ENCODE peak calls at places on chromosome 21, in seven cellular contexts. V is NB4, F is LNCaP clone FGC, T is AG09309, M is bronchial epithelial cell, D is fibroblast of the aortic adventitia, A is psoas muscle. N is an unnamed sample.

GRCh38 chr21:31343030-31343510 is 991 bp downstream of the TIAM1 start:
- DNase-seq in V (no peak), A (no peak), T (no peak), M (no peak), D (no peak), F (no peak), N (no peak)

GRCh38 chr21:21196087-21196486 is 197.9 kb downstream of the NCAM2 start:
- DNase-seq in T (no peak), V (no peak), A (no peak), M (no peak), D (no peak), F (no peak), N (peak)

GRCh38 chr21:43866233-43866632 is 1.2 kb downstream of the AGPAT3 start:
- DNase-seq in D (peak), A (peak), V (peak), T (peak), M (peak), F (no peak), N (peak)

GRCh38 chr21:16037386-16037785 is 307.6 kb downstream of the USP25 start:
- DNase-seq in M (peak), D (no peak), F (no peak), T (no peak), V (no peak), A (no peak), N (peak)

GRCh38 chr21:20253261-20253660 is 744.9 kb upstream of the NCAM2 start:
- DNase-seq in D (no peak), V (no peak), A (no peak), F (no peak), M (no peak), T (no peak), N (no peak)

GRCh38 chr21:31733521-31734149 is 1.7 kb upstream of the SCAF4 start:
- DNase-seq in D (no peak), M (no peak), T (no peak), A (no peak), V (no peak), F (no peak), N (no peak)

GRCh38 chr21:35044770-35045538 is 4.1 kb downstream of the RUNX1 start:
- DNase-seq in A (no peak), V (no peak), M (no peak), D (no peak), T (no peak), F (no peak), N (no peak)

GRCh38 chr21:28644762-28645161 is 347.9 kb downstream of the LTN1 start:
- DNase-seq in F (no peak), T (no peak), V (no peak), A (no peak), D (peak), M (peak), N (peak)

GRCh38 chr21:18772876-18773275 is 369.3 kb upstream of the TMPRSS15 start:
- DNase-seq in F (no peak), T (no peak), A (no peak), D (no peak), M (peak), V (no peak), N (no peak)

GRCh38 chr21:32545948-32546441 is 39.3 kb downstream of the TCP10L start:
- DNase-seq in V (no peak), A (no peak), D (peak), F (no peak), M (peak), T (no peak), N (peak)

GRCh38 chr21:33264561-33264960 is 1.6 kb upstream of the IL10RB start:
- DNase-seq in V (no peak), A (no peak), M (no peak), D (no peak), F (no peak), T (no peak), N (no peak)

GRCh38 chr21:43754948-43755781 is 20.9 kb downstream of the CSTB start:
- DNase-seq in M (no peak), T (no peak), A (no peak), D (no peak), F (no peak), V (peak), N (no peak)

GRCh38 chr21:44920694-44921604 is at the start of gene ITGB2:
- DNase-seq in D (no peak), V (peak), F (no peak), T (no peak), A (peak), M (no peak), N (no peak)

GRCh38 chr21:35616090-35616489 is 444.2 kb downstream of the SETD4 start:
- DNase-seq in A (no peak), F (no peak), D (peak), M (peak), T (peak), V (peak), N (peak)

GRCh38 chr21:33940846-33941245 is 25.2 kb upstream of the ATP5PO start:
- DNase-seq in M (no peak), V (no peak), D (no peak), T (no peak), F (no peak), A (no peak), N (peak)

GRCh38 chr21:29164330-29164942 is 34.0 kb downstream of the MAP3K7CL start:
- DNase-seq in D (peak), F (peak), V (peak), T (peak), M (peak), A (no peak), N (peak)

GRCh38 chr21:33685613-33686197 is 43.4 kb downstream of the ITSN1 start:
- DNase-seq in A (no peak), M (peak), F (no peak), D (peak), T (peak), V (no peak), N (peak)

GRCh38 chr21:46191686-46192575 is 7.7 kb upstream of the SPATC1L start:
- DNase-seq in T (no peak), V (no peak), D (no peak), M (no peak), A (no peak), F (no peak), N (no peak)

GRCh38 chr21:32807717-32808380 is 36.3 kb upstream of the PAXBP1 start:
- DNase-seq in F (peak), D (peak), M (peak), A (no peak), T (peak), V (peak), N (peak)

GRCh38 chr21:45151484-45152115 is 77.2 kb downstream of the ADARB1 start:
- DNase-seq in M (no peak), F (no peak), D (no peak), A (no peak), V (peak), T (no peak), N (peak)

GRCh38 chr21:46003575-46004007 is 22.0 kb downstream of the COL6A1 start:
- DNase-seq in A (no peak), V (no peak), T (no peak), D (no peak), M (no peak), F (no peak), N (no peak)

GRCh38 chr21:45974073-45975016 is 7.2 kb upstream of the COL6A1 start:
- DNase-seq in V (peak), M (no peak), F (no peak), A (peak), D (peak), T (no peak), N (peak)

GRCh38 chr21:17476006-17476405 is 36.8 kb upstream of the CXADR start:
- DNase-seq in M (no peak), V (no peak), D (peak), T (no peak), F (no peak), A (no peak), N (no peak)

GRCh38 chr21:46168659-46169386 is 13.4 kb upstream of the FTCD start:
- DNase-seq in F (no peak), D (no peak), M (no peak), V (no peak), T (no peak), A (no peak), N (no peak)

GRCh38 chr21:43644609-43645008 is 14.7 kb downstream of the HSF2BP start:
- DNase-seq in M (peak), D (peak), T (peak), A (no peak), F (no peak), V (no peak), N (peak)

GRCh38 chr21:36790616-36791015 is 91.7 kb downstream of the SIM2 start:
- DNase-seq in A (no peak), M (no peak), V (peak), D (no peak), T (no peak), F (peak), N (no peak)

GRCh38 chr21:17053321-17053720 is 459.5 kb upstream of the CXADR start:
- DNase-seq in V (no peak), D (no peak), M (no peak), A (no peak), F (no peak), T (no peak), N (no peak)

GRCh38 chr21:46252840-46253239 is 24.3 kb upstream of the LSS start:
- DNase-seq in D (no peak), F (no peak), A (no peak), V (no peak), T (no peak), M (no peak), N (no peak)

GRCh38 chr21:45157932-45158331 is 83.6 kb downstream of the ADARB1 start:
- DNase-seq in D (no peak), F (no peak), M (no peak), T (no peak), V (no peak), A (no peak), N (no peak)

GRCh38 chr21:46028547-46029200 is 47.1 kb downstream of the COL6A1 start:
- DNase-seq in D (peak), A (peak), M (no peak), T (peak), V (no peak), F (no peak), N (no peak)

GRCh38 chr21:45965084-45965826 is 16.3 kb upstream of the COL6A1 start:
- DNase-seq in M (no peak), V (no peak), F (no peak), A (no peak), T (no peak), D (no peak), N (no peak)

GRCh38 chr21:44444286-44444931 is 10.9 kb upstream of the LRRC3 start:
- DNase-seq in A (peak), D (no peak), M (no peak), V (peak), T (no peak), F (no peak), N (no peak)

GRCh38 chr21:33539612-33540011 is 2.3 kb downstream of the GART start:
- DNase-seq in A (no peak), T (no peak), D (peak), M (no peak), V (no peak), F (no peak), N (peak)

GRCh38 chr21:33578214-33578613 is 10.3 kb downstream of the DONSON start:
- DNase-seq in D (peak), A (no peak), M (no peak), V (no peak), T (peak), F (no peak), N (peak)

GRCh38 chr21:45579383-45580180 is 37.3 kb upstream of the SLC19A1 start:
- DNase-seq in T (no peak), D (no peak), M (no peak), F (no peak), A (no peak), V (no peak), N (no peak)

DNA sequence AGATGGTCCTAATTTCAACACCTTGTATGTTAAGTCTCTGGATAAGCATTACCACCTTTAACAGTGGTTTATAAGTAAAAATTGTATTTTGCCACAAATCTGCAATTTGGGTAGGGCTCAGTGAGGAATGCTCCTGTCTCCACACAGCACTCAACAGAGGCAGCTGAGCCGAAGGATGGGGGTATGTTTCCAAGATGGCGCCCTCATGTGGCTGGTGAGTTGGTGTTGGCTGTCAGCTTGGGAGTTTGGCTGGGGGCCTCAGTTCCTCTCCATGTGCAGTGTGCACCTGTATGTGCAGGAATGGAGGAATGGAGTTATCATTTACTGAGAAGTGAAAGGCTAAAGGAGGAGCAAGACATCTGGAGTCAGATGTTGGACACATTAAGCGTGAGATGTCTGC is 136.8 kb downstream of the GABPA start:
- DNase-seq in T (no peak), V (peak), F (no peak), D (no peak), M (peak), A (no peak), N (no peak)
- TF ChIP-seq CTCF in T (peak), V (no peak), F (peak), D (peak), M (peak), A (no peak), N (peak)

GRCh38 chr21:38729745-38730401 is 75.9 kb upstream of the ETS2 start:
- DNase-seq in F (no peak), M (no peak), A (no peak), V (no peak), T (no peak), D (no peak), N (peak)

GRCh38 chr21:38735807-38736206 is 69.9 kb upstream of the ETS2 start:
- DNase-seq in A (no peak), D (no peak), V (no peak), T (no peak), F (no peak), M (no peak), N (no peak)

GRCh38 chr21:38733973-38734546 is 71.7 kb upstream of the ETS2 start:
- DNase-seq in M (peak), V (peak), T (no peak), F (peak), D (peak), A (peak), N (peak)
- H3K4me3 ChIP-seq in M (peak), V (peak), T (peak), F (no peak), D (peak), A (peak), N (no peak)

DNA sequence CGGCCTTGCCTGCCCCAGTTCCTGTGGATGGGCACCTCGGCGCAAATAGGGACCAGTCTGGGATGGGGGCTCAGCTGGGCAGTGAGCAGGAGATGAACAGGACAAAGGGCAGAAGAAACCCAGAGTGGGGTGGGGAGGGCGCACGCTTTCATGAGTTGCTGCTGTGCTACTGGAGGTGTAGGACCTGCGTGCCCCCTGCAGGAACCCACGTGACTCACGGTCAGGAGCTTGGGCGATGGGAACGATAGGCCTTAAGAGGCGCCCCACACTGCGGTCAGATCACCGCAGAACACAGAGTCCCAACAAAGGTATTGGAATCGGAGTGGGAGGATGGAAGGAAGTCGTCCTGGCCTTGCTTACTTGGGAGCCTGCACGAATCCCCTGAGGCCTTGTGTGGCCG is 17.2 kb downstream of the PRDM15 start:
- DNase-seq in F (no peak), T (no peak), V (no peak), A (no peak), D (no peak), M (no peak), N (no peak)
- TF ChIP-seq CTCF in F (no peak), T (no peak), V (no peak), A (no peak), D (no peak), M (no peak), N (no peak)

GRCh38 chr21:38037416-38037815 is 121.2 kb upstream of the KCNJ6 start:
- DNase-seq in V (no peak), F (no peak), D (peak), M (peak), T (no peak), A (no peak), N (peak)

GRCh38 chr21:38042246-38042645 is 126.0 kb upstream of the KCNJ6 start:
- DNase-seq in V (no peak), M (peak), F (no peak), T (no peak), D (no peak), A (no peak), N (no peak)

GRCh38 chr21:38039369-38039768 is 123.1 kb upstream of the KCNJ6 start:
- DNase-seq in V (no peak), M (no peak), A (no peak), D (no peak), T (no peak), F (no peak), N (no peak)

GRCh38 chr21:38039841-38040240 is 123.6 kb upstream of the KCNJ6 start:
- DNase-seq in A (no peak), D (no peak), V (no peak), F (no peak), T (no peak), M (peak), N (no peak)

DNA sequence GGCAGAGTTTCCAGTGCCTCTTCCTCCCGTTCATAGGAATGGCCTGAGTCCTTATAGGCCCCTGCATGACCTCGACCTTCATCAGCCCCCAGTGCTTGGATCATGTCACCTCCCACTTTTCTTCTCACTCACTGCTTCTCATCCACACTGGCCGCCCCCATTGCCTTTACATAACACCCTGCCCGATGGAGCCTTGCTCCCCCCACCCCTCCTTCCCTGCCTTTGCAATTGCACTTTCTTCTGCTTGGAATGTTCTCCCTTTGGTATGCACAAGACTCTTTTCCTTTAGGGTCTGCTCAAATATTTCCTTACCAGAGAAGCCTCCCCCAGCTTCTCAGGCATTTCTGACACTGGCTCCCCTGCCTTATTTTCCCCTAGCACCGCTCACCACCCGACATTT is 125.2 kb upstream of the KCNJ6 start:
- DNase-seq in D (no peak), A (no peak), F (no peak), M (no peak), V (no peak), T (no peak), N (no peak)
- H3K4me3 ChIP-seq in D (no peak), A (no peak), F (no peak), M (no peak), V (no peak), T (no peak), N (no peak)